ENCODE peak calls at places on chromosomes 7 and 10, in ten cellular contexts. One of them, this sample, is unnamed.

GRCh38 chr7:92945840-92946239 is 109.5 kb upstream of the CDK6 start:
- DNase-seq in fibroblast of lung: no peak
- DNase-seq in WTC11: no peak
- DNase-seq in nephron progenitor cell: no peak
- DNase-seq in GM03348: no peak
- DNase-seq in GM10248: no peak
- DNase-seq in neural progenitor cell: no peak
- DNase-seq in stimulated activated CD4-positive, alpha-beta T cell treated with anti-CD3 and anti-CD28 coated beads, Interleukin-4, amount 100 ng/mL, for 4 hours: no peak
- DNase-seq in upper lobe of right lung: no peak
- DNase-seq in GM12865: no peak
- DNase-seq in this sample: no peak

GRCh38 chr10:73368238-73368637 is 9.6 kb upstream of the CFAP70 start:
- DNase-seq in fibroblast of lung: no peak
- DNase-seq in WTC11: no peak
- DNase-seq in nephron progenitor cell: no peak
- DNase-seq in GM03348: no peak
- DNase-seq in GM10248: no peak
- DNase-seq in neural progenitor cell: no peak
- DNase-seq in stimulated activated CD4-positive, alpha-beta T cell treated with anti-CD3 and anti-CD28 coated beads, Interleukin-4, amount 100 ng/mL, for 4 hours: no peak
- DNase-seq in upper lobe of right lung: no peak
- DNase-seq in GM12865: peak
- DNase-seq in this sample: no peak

GRCh38 chr10:85026878-85027467 is 698.6 kb downstream of the CCSER2 start:
- DNase-seq in fibroblast of lung: no peak
- DNase-seq in WTC11: no peak
- DNase-seq in nephron progenitor cell: no peak
- DNase-seq in GM03348: no peak
- DNase-seq in GM10248: no peak
- DNase-seq in neural progenitor cell: no peak
- DNase-seq in stimulated activated CD4-positive, alpha-beta T cell treated with anti-CD3 and anti-CD28 coated beads, Interleukin-4, amount 100 ng/mL, for 4 hours: no peak
- DNase-seq in upper lobe of right lung: no peak
- DNase-seq in GM12865: no peak
- DNase-seq in this sample: no peak

GRCh38 chr7:150869467-150869866 is 17.1 kb downstream of the AOC1 start:
- DNase-seq in fibroblast of lung: no peak
- DNase-seq in WTC11: no peak
- DNase-seq in nephron progenitor cell: no peak
- DNase-seq in GM03348: no peak
- DNase-seq in GM10248: no peak
- DNase-seq in neural progenitor cell: no peak
- DNase-seq in stimulated activated CD4-positive, alpha-beta T cell treated with anti-CD3 and anti-CD28 coated beads, Interleukin-4, amount 100 ng/mL, for 4 hours: no peak
- DNase-seq in upper lobe of right lung: no peak
- DNase-seq in GM12865: no peak
- DNase-seq in this sample: no peak

GRCh38 chr7:157887400-157887799 is 550.6 kb downstream of the DNAJB6 start:
- DNase-seq in fibroblast of lung: no peak
- DNase-seq in WTC11: no peak
- DNase-seq in nephron progenitor cell: no peak
- DNase-seq in GM03348: no peak
- DNase-seq in GM10248: no peak
- DNase-seq in neural progenitor cell: no peak
- DNase-seq in stimulated activated CD4-positive, alpha-beta T cell treated with anti-CD3 and anti-CD28 coated beads, Interleukin-4, amount 100 ng/mL, for 4 hours: no peak
- DNase-seq in upper lobe of right lung: no peak
- DNase-seq in GM12865: no peak
- DNase-seq in this sample: no peak

GRCh38 chr10:122362621-122363020 is 11.9 kb upstream of the PLEKHA1 start:
- DNase-seq in fibroblast of lung: no peak
- DNase-seq in WTC11: no peak
- DNase-seq in nephron progenitor cell: no peak
- DNase-seq in GM03348: no peak
- DNase-seq in GM10248: no peak
- DNase-seq in neural progenitor cell: no peak
- DNase-seq in stimulated activated CD4-positive, alpha-beta T cell treated with anti-CD3 and anti-CD28 coated beads, Interleukin-4, amount 100 ng/mL, for 4 hours: no peak
- DNase-seq in upper lobe of right lung: no peak
- DNase-seq in GM12865: no peak
- DNase-seq in this sample: peak

GRCh38 chr7:67711706-67712105 is 715.1 kb downstream of the TYW1 start:
- DNase-seq in fibroblast of lung: no peak
- DNase-seq in WTC11: no peak
- DNase-seq in nephron progenitor cell: no peak
- DNase-seq in GM03348: no peak
- DNase-seq in GM10248: no peak
- DNase-seq in neural progenitor cell: no peak
- DNase-seq in stimulated activated CD4-positive, alpha-beta T cell treated with anti-CD3 and anti-CD28 coated beads, Interleukin-4, amount 100 ng/mL, for 4 hours: no peak
- DNase-seq in upper lobe of right lung: no peak
- DNase-seq in GM12865: no peak
- DNase-seq in this sample: no peak

GRCh38 chr10:14173706-14174594 is 156.8 kb downstream of the FRMD4A start:
- DNase-seq in fibroblast of lung: peak
- DNase-seq in WTC11: peak
- DNase-seq in nephron progenitor cell: peak
- DNase-seq in GM03348: peak
- DNase-seq in GM10248: no peak
- DNase-seq in neural progenitor cell: peak
- DNase-seq in stimulated activated CD4-positive, alpha-beta T cell treated with anti-CD3 and anti-CD28 coated beads, Interleukin-4, amount 100 ng/mL, for 4 hours: no peak
- DNase-seq in upper lobe of right lung: no peak
- DNase-seq in GM12865: no peak
- DNase-seq in this sample: peak

GRCh38 chr7:109136893-109137292 is 567.2 kb downstream of the DNAJB9 start:
- DNase-seq in fibroblast of lung: no peak
- DNase-seq in WTC11: no peak
- DNase-seq in nephron progenitor cell: no peak
- DNase-seq in GM03348: no peak
- DNase-seq in GM10248: no peak
- DNase-seq in neural progenitor cell: no peak
- DNase-seq in stimulated activated CD4-positive, alpha-beta T cell treated with anti-CD3 and anti-CD28 coated beads, Interleukin-4, amount 100 ng/mL, for 4 hours: no peak
- DNase-seq in upper lobe of right lung: no peak
- DNase-seq in GM12865: no peak
- DNase-seq in this sample: no peak

GRCh38 chr10:132554991-132555647 is 17.5 kb downstream of the INPP5A start:
- DNase-seq in fibroblast of lung: no peak
- DNase-seq in WTC11: no peak
- DNase-seq in nephron progenitor cell: no peak
- DNase-seq in GM03348: no peak
- DNase-seq in GM10248: peak
- DNase-seq in neural progenitor cell: no peak
- DNase-seq in stimulated activated CD4-positive, alpha-beta T cell treated with anti-CD3 and anti-CD28 coated beads, Interleukin-4, amount 100 ng/mL, for 4 hours: no peak
- DNase-seq in upper lobe of right lung: peak
- DNase-seq in GM12865: peak
- DNase-seq in this sample: peak

GRCh38 chr7:43679210-43680068 is 49.9 kb downstream of the COA1 start:
- DNase-seq in fibroblast of lung: no peak
- DNase-seq in WTC11: no peak
- DNase-seq in nephron progenitor cell: no peak
- DNase-seq in GM03348: no peak
- DNase-seq in GM10248: peak
- DNase-seq in neural progenitor cell: no peak
- DNase-seq in stimulated activated CD4-positive, alpha-beta T cell treated with anti-CD3 and anti-CD28 coated beads, Interleukin-4, amount 100 ng/mL, for 4 hours: no peak
- DNase-seq in upper lobe of right lung: no peak
- DNase-seq in GM12865: peak
- DNase-seq in this sample: no peak

GRCh38 chr10:59335497-59335896 is 26.9 kb downstream of the FAM13C start:
- DNase-seq in fibroblast of lung: no peak
- DNase-seq in WTC11: no peak
- DNase-seq in nephron progenitor cell: no peak
- DNase-seq in GM03348: no peak
- DNase-seq in GM10248: no peak
- DNase-seq in neural progenitor cell: no peak
- DNase-seq in stimulated activated CD4-positive, alpha-beta T cell treated with anti-CD3 and anti-CD28 coated beads, Interleukin-4, amount 100 ng/mL, for 4 hours: no peak
- DNase-seq in upper lobe of right lung: no peak
- DNase-seq in GM12865: no peak
- DNase-seq in this sample: no peak

GRCh38 chr10:126390324-126390723 is 2.0 kb upstream of the ADAM12 start:
- DNase-seq in fibroblast of lung: no peak
- DNase-seq in WTC11: no peak
- DNase-seq in nephron progenitor cell: no peak
- DNase-seq in GM03348: no peak
- DNase-seq in GM10248: no peak
- DNase-seq in neural progenitor cell: no peak
- DNase-seq in stimulated activated CD4-positive, alpha-beta T cell treated with anti-CD3 and anti-CD28 coated beads, Interleukin-4, amount 100 ng/mL, for 4 hours: no peak
- DNase-seq in upper lobe of right lung: no peak
- DNase-seq in GM12865: no peak
- DNase-seq in this sample: no peak

GRCh38 chr10:49044293-49045217 is 70.8 kb downstream of the VSTM4 start:
- DNase-seq in fibroblast of lung: no peak
- DNase-seq in WTC11: no peak
- DNase-seq in nephron progenitor cell: no peak
- DNase-seq in GM03348: no peak
- DNase-seq in GM10248: no peak
- DNase-seq in neural progenitor cell: no peak
- DNase-seq in stimulated activated CD4-positive, alpha-beta T cell treated with anti-CD3 and anti-CD28 coated beads, Interleukin-4, amount 100 ng/mL, for 4 hours: no peak
- DNase-seq in upper lobe of right lung: no peak
- DNase-seq in GM12865: no peak
- DNase-seq in this sample: no peak

GRCh38 chr7:68943786-68944185 is 654.5 kb upstream of the AUTS2 start:
- DNase-seq in fibroblast of lung: no peak
- DNase-seq in WTC11: no peak
- DNase-seq in nephron progenitor cell: no peak
- DNase-seq in GM03348: no peak
- DNase-seq in GM10248: no peak
- DNase-seq in neural progenitor cell: no peak
- DNase-seq in stimulated activated CD4-positive, alpha-beta T cell treated with anti-CD3 and anti-CD28 coated beads, Interleukin-4, amount 100 ng/mL, for 4 hours: no peak
- DNase-seq in upper lobe of right lung: no peak
- DNase-seq in GM12865: no peak
- DNase-seq in this sample: no peak

GRCh38 chr10:69807696-69808095 is 6.0 kb downstream of the COL13A1 start:
- DNase-seq in fibroblast of lung: peak
- DNase-seq in WTC11: no peak
- DNase-seq in nephron progenitor cell: no peak
- DNase-seq in GM03348: peak
- DNase-seq in GM10248: no peak
- DNase-seq in neural progenitor cell: no peak
- DNase-seq in stimulated activated CD4-positive, alpha-beta T cell treated with anti-CD3 and anti-CD28 coated beads, Interleukin-4, amount 100 ng/mL, for 4 hours: no peak
- DNase-seq in upper lobe of right lung: no peak
- DNase-seq in GM12865: no peak
- DNase-seq in this sample: peak

GRCh38 chr10:70493660-70494234 is 15.2 kb downstream of the PALD1 start:
- DNase-seq in fibroblast of lung: no peak
- DNase-seq in WTC11: peak
- DNase-seq in nephron progenitor cell: peak
- DNase-seq in GM03348: no peak
- DNase-seq in GM10248: peak
- DNase-seq in neural progenitor cell: peak
- DNase-seq in stimulated activated CD4-positive, alpha-beta T cell treated with anti-CD3 and anti-CD28 coated beads, Interleukin-4, amount 100 ng/mL, for 4 hours: no peak
- DNase-seq in upper lobe of right lung: no peak
- DNase-seq in GM12865: peak
- DNase-seq in this sample: peak

GRCh38 chr7:771241-772004 is 44.3 kb upstream of the PRKAR1B start:
- DNase-seq in fibroblast of lung: peak
- DNase-seq in WTC11: no peak
- DNase-seq in nephron progenitor cell: no peak
- DNase-seq in GM03348: no peak
- DNase-seq in GM10248: no peak
- DNase-seq in neural progenitor cell: no peak
- DNase-seq in stimulated activated CD4-positive, alpha-beta T cell treated with anti-CD3 and anti-CD28 coated beads, Interleukin-4, amount 100 ng/mL, for 4 hours: no peak
- DNase-seq in upper lobe of right lung: no peak
- DNase-seq in GM12865: no peak
- DNase-seq in this sample: peak

This sample was measured in lung microvascular endothelial cell.